ENCODE peak calls at places on chromosomes 4 and X, in six cellular contexts. H is NCI-H2029 treated with DMSO at 0.1 percent for 48 hours; T is sigmoid colon; N is AG08396; M is stimulated activated CD4-positive, alpha-beta T cell treated with anti-CD3 and anti-CD28 coated beads, Interleukin-15, amount 100 ng/mL, for 24 hours; K is SHP77 treated with DMSO at 0.1 percent for 48 hours. S is an unnamed sample.

GRCh38 chr4:3797831-3798500 is 31.8 kb downstream of the ADRA2C start:
- DNase-seq in H (no peak), T (no peak), N (no peak), M (no peak), K (no peak), S (no peak)

GRCh38 chrX:50200907-50201306 is at the start of gene AKAP4:
- DNase-seq in H (no peak), T (no peak), N (no peak), M (no peak), K (no peak), S (no peak)

GRCh38 chrX:144616317-144616716 is 631.0 kb upstream of the SPANXN1 start:
- DNase-seq in H (no peak), T (no peak), N (no peak), M (no peak), K (no peak), S (no peak)

GRCh38 chr4:122152699-122153328 is 683 bp downstream of the BLTP1 start:
- DNase-seq in H (no peak), T (peak), N (peak), M (peak), K (no peak), S (peak)

GRCh38 chr4:181757921-181758320 is 485.3 kb upstream of the TENM3 start:
- DNase-seq in H (no peak), T (no peak), N (no peak), M (no peak), K (peak), S (no peak)

GRCh38 chr4:11732155-11732554 is 303.5 kb upstream of the HS3ST1 start:
- DNase-seq in H (peak), T (no peak), N (no peak), M (no peak), K (no peak), S (no peak)

GRCh38 chrX:25131055-25131454 is 115.3 kb upstream of the ARX start:
- DNase-seq in H (no peak), T (no peak), N (no peak), M (no peak), K (no peak), S (no peak)

GRCh38 chr4:168651374-168651773 is 154.5 kb downstream of the PALLD start:
- DNase-seq in H (no peak), T (no peak), N (no peak), M (no peak), K (no peak), S (no peak)

GRCh38 chr4:83870551-83870950 is 334.6 kb downstream of the GPAT3 start:
- DNase-seq in H (no peak), T (no peak), N (no peak), M (no peak), K (no peak), S (no peak)

GRCh38 chr4:36290641-36291040 is 9.2 kb downstream of the DTHD1 start:
- DNase-seq in H (no peak), T (no peak), N (no peak), M (no peak), K (no peak), S (no peak)

S was measured in posterior vena cava.